ENCODE peak calls at places on chromosomes 5 and 9, in seven cellular contexts. One of them, this sample, is unnamed.

GRCh38 chr5:35902032-35902681 is 36.3 kb downstream of the CAPSL start:
- DNase-seq in mesenchymal stem cell: peak
- DNase-seq in IMR-90: peak
- DNase-seq in H1: no peak
- DNase-seq in neuronal stem cell: no peak
- DNase-seq in H9: no peak
- DNase-seq in trophoblast cell: no peak
- DNase-seq in this sample: no peak

GRCh38 chr5:24325306-24325832 is 319.4 kb downstream of the CDH10 start:
- DNase-seq in mesenchymal stem cell: no peak
- DNase-seq in IMR-90: no peak
- DNase-seq in H1: no peak
- DNase-seq in neuronal stem cell: no peak
- DNase-seq in H9: no peak
- DNase-seq in trophoblast cell: no peak
- DNase-seq in this sample: no peak

GRCh38 chr9:79663299-79663698 is 91.5 kb downstream of the TLE4 start:
- DNase-seq in mesenchymal stem cell: no peak
- DNase-seq in IMR-90: no peak
- DNase-seq in H1: no peak
- DNase-seq in neuronal stem cell: peak
- DNase-seq in H9: no peak
- DNase-seq in trophoblast cell: no peak
- DNase-seq in this sample: peak

GRCh38 chr5:8491254-8491653 is 622.3 kb downstream of the MTRR start:
- DNase-seq in mesenchymal stem cell: no peak
- DNase-seq in IMR-90: no peak
- DNase-seq in H1: no peak
- DNase-seq in neuronal stem cell: no peak
- DNase-seq in H9: no peak
- DNase-seq in trophoblast cell: no peak
- DNase-seq in this sample: peak

GRCh38 chr5:59287361-59287760 is 606.2 kb downstream of the PDE4D start:
- DNase-seq in mesenchymal stem cell: no peak
- DNase-seq in IMR-90: no peak
- DNase-seq in H1: no peak
- DNase-seq in neuronal stem cell: no peak
- DNase-seq in H9: no peak
- DNase-seq in trophoblast cell: no peak
- DNase-seq in this sample: peak

GRCh38 chr9:117815948-117816347 is 111.7 kb downstream of the TLR4 start:
- DNase-seq in mesenchymal stem cell: no peak
- DNase-seq in IMR-90: no peak
- DNase-seq in H1: no peak
- DNase-seq in neuronal stem cell: no peak
- DNase-seq in H9: no peak
- DNase-seq in trophoblast cell: no peak
- DNase-seq in this sample: no peak

GRCh38 chr5:113053614-113054013 is 77.0 kb downstream of the DCP2 start:
- DNase-seq in mesenchymal stem cell: peak
- DNase-seq in IMR-90: peak
- DNase-seq in H1: no peak
- DNase-seq in neuronal stem cell: no peak
- DNase-seq in H9: peak
- DNase-seq in trophoblast cell: peak
- DNase-seq in this sample: no peak

GRCh38 chr5:89948977-89949376 is 460.6 kb downstream of the CETN3 start:
- DNase-seq in mesenchymal stem cell: no peak
- DNase-seq in IMR-90: no peak
- DNase-seq in H1: no peak
- DNase-seq in neuronal stem cell: no peak
- DNase-seq in H9: no peak
- DNase-seq in trophoblast cell: no peak
- DNase-seq in this sample: no peak

GRCh38 chr9:2215941-2216441 is 200.8 kb downstream of the SMARCA2 start:
- DNase-seq in mesenchymal stem cell: no peak
- DNase-seq in IMR-90: no peak
- DNase-seq in H1: no peak
- DNase-seq in neuronal stem cell: no peak
- DNase-seq in H9: no peak
- DNase-seq in trophoblast cell: no peak
- DNase-seq in this sample: no peak

GRCh38 chr5:114325552-114325951 is 36.3 kb upstream of the KCNN2 start:
- DNase-seq in mesenchymal stem cell: peak
- DNase-seq in IMR-90: peak
- DNase-seq in H1: no peak
- DNase-seq in neuronal stem cell: no peak
- DNase-seq in H9: no peak
- DNase-seq in trophoblast cell: no peak
- DNase-seq in this sample: peak

GRCh38 chr5:84783003-84783402 is 398.3 kb upstream of the EDIL3 start:
- DNase-seq in mesenchymal stem cell: no peak
- DNase-seq in IMR-90: no peak
- DNase-seq in H1: no peak
- DNase-seq in neuronal stem cell: no peak
- DNase-seq in H9: no peak
- DNase-seq in trophoblast cell: no peak
- DNase-seq in this sample: no peak

GRCh38 chr5:126263567-126264173 is 159.5 kb upstream of the GRAMD2B start:
- DNase-seq in mesenchymal stem cell: no peak
- DNase-seq in IMR-90: no peak
- DNase-seq in H1: no peak
- DNase-seq in neuronal stem cell: no peak
- DNase-seq in H9: no peak
- DNase-seq in trophoblast cell: no peak
- DNase-seq in this sample: peak

GRCh38 chr5:75509956-75510355 is 1.5 kb downstream of the CERT1 start:
- DNase-seq in mesenchymal stem cell: peak
- DNase-seq in IMR-90: peak
- DNase-seq in H1: no peak
- DNase-seq in neuronal stem cell: no peak
- DNase-seq in H9: no peak
- DNase-seq in trophoblast cell: no peak
- DNase-seq in this sample: no peak

GRCh38 chr5:78586251-78586650 is 62.3 kb downstream of the LHFPL2 start:
- DNase-seq in mesenchymal stem cell: peak
- DNase-seq in IMR-90: peak
- DNase-seq in H1: no peak
- DNase-seq in neuronal stem cell: no peak
- DNase-seq in H9: no peak
- DNase-seq in trophoblast cell: no peak
- DNase-seq in this sample: no peak

GRCh38 chr5:10622810-10623209 is 58.9 kb downstream of the ANKRD33B start:
- DNase-seq in mesenchymal stem cell: no peak
- DNase-seq in IMR-90: no peak
- DNase-seq in H1: no peak
- DNase-seq in neuronal stem cell: no peak
- DNase-seq in H9: no peak
- DNase-seq in trophoblast cell: no peak
- DNase-seq in this sample: no peak

GRCh38 chr5:18533137-18533536 is 898.9 kb downstream of the TAF11L14 start:
- DNase-seq in mesenchymal stem cell: no peak
- DNase-seq in IMR-90: no peak
- DNase-seq in H1: no peak
- DNase-seq in neuronal stem cell: no peak
- DNase-seq in H9: no peak
- DNase-seq in trophoblast cell: no peak
- DNase-seq in this sample: no peak

DNA sequence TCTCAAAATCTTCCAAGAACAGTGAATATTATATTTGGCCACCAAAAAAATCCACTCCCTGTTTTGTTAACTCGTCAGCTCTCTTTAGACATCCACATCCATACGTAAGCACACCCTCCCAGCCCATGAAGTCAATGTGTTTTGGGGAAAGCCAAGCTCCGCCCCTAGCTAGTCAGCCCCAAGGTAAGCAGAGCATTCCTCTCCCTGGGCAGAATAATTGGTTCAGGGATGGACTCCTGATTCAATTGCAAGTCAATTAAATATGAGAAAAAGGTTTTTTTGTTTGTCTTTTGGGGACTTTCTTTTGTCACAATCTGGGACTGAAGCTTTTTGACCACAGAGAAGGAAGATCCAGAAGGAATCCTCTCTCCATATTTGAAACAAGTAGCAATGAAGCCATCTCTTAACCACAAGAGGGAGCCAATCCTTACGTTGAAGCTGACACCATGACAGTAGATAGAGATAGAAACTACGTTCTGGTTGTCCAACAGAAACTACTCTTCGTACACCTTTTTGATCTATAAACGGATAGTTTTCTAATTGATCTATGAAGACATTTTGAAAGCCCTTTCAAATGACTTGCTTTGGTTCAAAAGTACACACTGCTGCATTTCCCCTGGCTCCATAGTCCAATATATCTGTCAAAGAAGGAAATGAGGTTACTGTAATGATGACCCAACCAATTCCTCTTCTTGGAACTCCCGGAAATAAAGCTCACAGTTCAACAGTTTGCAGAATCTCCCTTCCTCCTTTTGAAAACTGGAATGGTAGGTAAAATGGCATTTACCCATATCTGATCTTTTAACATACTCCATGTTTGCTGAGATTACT is 166.4 kb downstream of the TLE1 start:
- DNase-seq in mesenchymal stem cell: peak
- DNase-seq in IMR-90: peak
- DNase-seq in H1: no peak
- DNase-seq in neuronal stem cell: no peak
- DNase-seq in H9: peak
- DNase-seq in trophoblast cell: peak
- DNase-seq in this sample: peak
- H2AK5ac ChIP-seq in mesenchymal stem cell: no peak
- H2AK5ac ChIP-seq in IMR-90: no peak
- H2AK5ac ChIP-seq in H1: no peak
- H2AK5ac ChIP-seq in neuronal stem cell: no peak
- H2AK5ac ChIP-seq in H9: no peak
- H2AK5ac ChIP-seq in trophoblast cell: no peak
- H2AK5ac ChIP-seq in this sample: no peak

GRCh38 chr5:136510481-136510880 is 145.1 kb upstream of the TRPC7 start:
- DNase-seq in mesenchymal stem cell: peak
- DNase-seq in IMR-90: no peak
- DNase-seq in H1: no peak
- DNase-seq in neuronal stem cell: no peak
- DNase-seq in H9: no peak
- DNase-seq in trophoblast cell: no peak
- DNase-seq in this sample: no peak

GRCh38 chr5:136511046-136511445 is 145.7 kb upstream of the TRPC7 start:
- DNase-seq in mesenchymal stem cell: peak
- DNase-seq in IMR-90: no peak
- DNase-seq in H1: no peak
- DNase-seq in neuronal stem cell: no peak
- DNase-seq in H9: no peak
- DNase-seq in trophoblast cell: no peak
- DNase-seq in this sample: peak

GRCh38 chr5:136501133-136501532 is 135.8 kb upstream of the TRPC7 start:
- DNase-seq in mesenchymal stem cell: no peak
- DNase-seq in IMR-90: no peak
- DNase-seq in H1: no peak
- DNase-seq in neuronal stem cell: no peak
- DNase-seq in H9: no peak
- DNase-seq in trophoblast cell: no peak
- DNase-seq in this sample: no peak

DNA sequence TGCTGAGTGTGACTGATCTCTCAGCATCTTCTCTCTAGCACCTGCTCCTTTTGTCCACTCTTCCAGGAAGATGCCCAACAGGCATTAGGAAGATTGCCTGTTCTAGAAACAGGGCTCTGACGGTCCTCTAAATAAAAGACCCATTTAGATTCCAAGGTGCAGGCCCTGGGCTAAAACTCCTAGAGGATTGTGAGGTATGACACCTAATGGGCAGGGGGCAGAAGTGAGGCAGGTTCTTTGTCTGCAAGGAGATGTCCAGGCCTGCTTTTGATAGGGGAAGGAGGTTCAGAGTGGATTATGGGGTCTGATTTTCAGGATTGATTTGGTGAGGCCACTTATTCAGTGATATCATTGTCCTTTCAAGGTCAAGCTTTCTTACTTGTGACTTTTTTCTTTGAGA is 140.8 kb upstream of the TRPC7 start:
- DNase-seq in mesenchymal stem cell: no peak
- DNase-seq in IMR-90: no peak
- DNase-seq in H1: no peak
- DNase-seq in neuronal stem cell: no peak
- DNase-seq in H9: peak
- DNase-seq in trophoblast cell: no peak
- DNase-seq in this sample: peak
- H2BK5ac ChIP-seq in mesenchymal stem cell: no peak
- H2BK5ac ChIP-seq in IMR-90: no peak
- H2BK5ac ChIP-seq in H1: no peak
- H2BK5ac ChIP-seq in neuronal stem cell: no peak
- H2BK5ac ChIP-seq in H9: no peak
- H2BK5ac ChIP-seq in trophoblast cell: no peak
- H2BK5ac ChIP-seq in this sample: no peak

DNA sequence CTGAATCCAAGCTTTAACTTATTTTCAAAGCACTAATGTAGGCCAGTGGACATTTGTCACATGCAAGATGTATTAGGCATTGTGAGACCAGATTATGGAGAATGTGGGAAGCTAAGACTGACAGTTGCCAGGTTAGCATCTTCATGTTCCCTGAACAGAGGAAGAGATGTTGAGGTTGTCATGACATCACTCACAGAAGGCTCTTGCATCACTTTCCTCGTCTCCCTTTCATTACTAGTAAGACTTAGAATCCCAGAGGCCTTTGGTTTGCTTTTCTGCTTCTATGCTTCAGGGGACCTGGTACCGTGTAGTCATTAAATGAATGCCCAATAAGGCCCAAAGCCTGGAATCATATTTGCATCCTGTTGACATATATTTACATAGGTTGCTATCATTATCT is 76.4 kb upstream of the RPS23 start:
- DNase-seq in mesenchymal stem cell: no peak
- DNase-seq in IMR-90: no peak
- DNase-seq in H1: no peak
- DNase-seq in neuronal stem cell: no peak
- DNase-seq in H9: no peak
- DNase-seq in trophoblast cell: no peak
- DNase-seq in this sample: no peak
- H2AK5ac ChIP-seq in mesenchymal stem cell: no peak
- H2AK5ac ChIP-seq in IMR-90: no peak
- H2AK5ac ChIP-seq in H1: no peak
- H2AK5ac ChIP-seq in neuronal stem cell: no peak
- H2AK5ac ChIP-seq in H9: no peak
- H2AK5ac ChIP-seq in trophoblast cell: no peak
- H2AK5ac ChIP-seq in this sample: no peak

GRCh38 chr5:175351126-175351525 is 92.9 kb downstream of the DRD1 start:
- DNase-seq in mesenchymal stem cell: no peak
- DNase-seq in IMR-90: no peak
- DNase-seq in H1: no peak
- DNase-seq in neuronal stem cell: no peak
- DNase-seq in H9: no peak
- DNase-seq in trophoblast cell: no peak
- DNase-seq in this sample: no peak

GRCh38 chr5:175357995-175358394 is 86.0 kb downstream of the DRD1 start:
- DNase-seq in mesenchymal stem cell: no peak
- DNase-seq in IMR-90: no peak
- DNase-seq in H1: no peak
- DNase-seq in neuronal stem cell: no peak
- DNase-seq in H9: no peak
- DNase-seq in trophoblast cell: no peak
- DNase-seq in this sample: no peak

GRCh38 chr5:175353876-175354275 is 90.1 kb downstream of the DRD1 start:
- DNase-seq in mesenchymal stem cell: no peak
- DNase-seq in IMR-90: peak
- DNase-seq in H1: no peak
- DNase-seq in neuronal stem cell: no peak
- DNase-seq in H9: no peak
- DNase-seq in trophoblast cell: peak
- DNase-seq in this sample: no peak

GRCh38 chr5:175354961-175355360 is 89.0 kb downstream of the DRD1 start:
- DNase-seq in mesenchymal stem cell: no peak
- DNase-seq in IMR-90: no peak
- DNase-seq in H1: no peak
- DNase-seq in neuronal stem cell: no peak
- DNase-seq in H9: no peak
- DNase-seq in trophoblast cell: no peak
- DNase-seq in this sample: no peak

GRCh38 chr5:175356428-175356827 is 87.6 kb downstream of the DRD1 start:
- DNase-seq in mesenchymal stem cell: no peak
- DNase-seq in IMR-90: no peak
- DNase-seq in H1: no peak
- DNase-seq in neuronal stem cell: no peak
- DNase-seq in H9: no peak
- DNase-seq in trophoblast cell: no peak
- DNase-seq in this sample: no peak
- H2BK5ac ChIP-seq in mesenchymal stem cell: no peak
- H2BK5ac ChIP-seq in IMR-90: no peak
- H2BK5ac ChIP-seq in H1: no peak
- H2BK5ac ChIP-seq in neuronal stem cell: no peak
- H2BK5ac ChIP-seq in H9: no peak
- H2BK5ac ChIP-seq in trophoblast cell: no peak
- H2BK5ac ChIP-seq in this sample: no peak